ENCODE peak calls at places on chromosomes 16 and 17, in seven cellular contexts. S, X, C, I, J, B and V are unnamed samples.

GRCh38 chr17:76469076-76469990 is 1.9 kb downstream of the AANAT start:
- DNase-seq in S (no peak), X (no peak), C (no peak), I (no peak), J (no peak), B (no peak), V (no peak)

GRCh38 chr16:53780051-53780450 is 76.1 kb downstream of the FTO start:
- DNase-seq in S (no peak), X (no peak), C (no peak), I (peak), J (no peak), B (no peak), V (no peak)

GRCh38 chr16:14427371-14427948 is 202.6 kb downstream of the PARN start:
- DNase-seq in S (no peak), X (no peak), C (no peak), I (no peak), J (no peak), B (peak), V (no peak)

GRCh38 chr16:85712841-85713240 is 24.1 kb upstream of the GINS2 start:
- DNase-seq in S (no peak), X (no peak), C (no peak), I (no peak), J (no peak), B (no peak), V (no peak)

GRCh38 chr17:68820476-68820824 is 134.7 kb downstream of the ABCA8 start:
- DNase-seq in S (no peak), X (no peak), C (no peak), I (no peak), J (no peak), B (no peak), V (no peak)

GRCh38 chr17:32498362-32498761 is 11.6 kb downstream of the CDK5R1 start:
- DNase-seq in S (no peak), X (peak), C (no peak), I (peak), J (no peak), B (no peak), V (no peak)

GRCh38 chr16:46974352-46974751 is 878 bp upstream of the DNAJA2 start:
- DNase-seq in S (no peak), X (no peak), C (peak), I (peak), J (no peak), B (no peak), V (no peak)

GRCh38 chr17:75504347-75505151 is 10.8 kb downstream of the CASKIN2 start:
- DNase-seq in S (no peak), X (peak), C (peak), I (peak), J (no peak), B (no peak), V (no peak)

GRCh38 chr16:50313596-50314483 is 47.5 kb downstream of the ADCY7 start:
- DNase-seq in S (peak), X (peak), C (peak), I (peak), J (peak), B (no peak), V (no peak)

GRCh38 chr16:84884311-84885023 is 64.7 kb downstream of the CRISPLD2 start:
- DNase-seq in S (no peak), X (no peak), C (no peak), I (no peak), J (no peak), B (no peak), V (peak)